ENCODE peak calls at places on chromosomes 6 and 20, in eight cellular contexts. A, K, F, N, I, D, Z and P are unnamed samples.

GRCh38 chr6:40719671-40720374 is 132.7 kb upstream of the LRFN2 start:
- DNase-seq in A (no peak), K (no peak), F (peak; percentile 9), N (no peak), I (no peak), D (peak; percentile 69), Z (no peak), P (peak; percentile 16)

GRCh38 chr6:52887912-52888535 is 21.5 kb downstream of the GSTA3 start:
- DNase-seq in A (no peak), K (no peak), F (no peak), N (no peak), I (no peak), D (no peak), Z (no peak), P (no peak)

GRCh38 chr6:167684276-167685104 is 142.2 kb upstream of the AFDN start:
- DNase-seq in A (no peak), K (no peak), F (no peak), N (no peak), I (no peak), D (no peak), Z (no peak), P (no peak)

GRCh38 chr6:30781697-30782424 is 37.5 kb upstream of the IER3 start:
- DNase-seq in A (peak; percentile 92), K (peak; percentile 63), F (peak; percentile 95), N (no peak), I (peak; percentile 88), D (peak; percentile 70), Z (no peak), P (peak; percentile 94)

GRCh38 chr6:24140572-24140971 is 14.6 kb downstream of the NRSN1 start:
- DNase-seq in A (no peak), K (no peak), F (no peak), N (no peak), I (peak; percentile 71), D (no peak), Z (no peak), P (no peak)

GRCh38 chr6:66735106-66735890 is 1028.3 kb upstream of the EYS start:
- DNase-seq in A (no peak), K (no peak), F (peak; percentile 58), N (no peak), I (no peak), D (peak; percentile 1), Z (no peak), P (no peak)

GRCh38 chr6:146433881-146434741 is 109.5 kb upstream of the RAB32 start:
- DNase-seq in A (no peak), K (no peak), F (no peak), N (no peak), I (no peak), D (peak; percentile 72), Z (no peak), P (no peak)

GRCh38 chr6:34527751-34528670 is 28.1 kb downstream of the SPDEF start:
- DNase-seq in A (no peak), K (no peak), F (no peak), N (no peak), I (no peak), D (peak; percentile 44), Z (no peak), P (no peak)

GRCh38 chr6:166555066-166555465 is 31.4 kb downstream of the RAMACL start:
- DNase-seq in A (no peak), K (no peak), F (no peak), N (no peak), I (no peak), D (no peak), Z (no peak), P (no peak)

GRCh38 chr20:45138451-45139300 is 14.4 kb upstream of the WFDC12 start:
- DNase-seq in A (no peak), K (peak; percentile 69), F (no peak), N (no peak), I (no peak), D (peak; percentile 9), Z (peak; percentile 3), P (no peak)

GRCh38 chr20:21125072-21125848 is 622 bp upstream of the KIZ start:
- DNase-seq in A (peak; percentile 40), K (peak; percentile 57), F (no peak), N (no peak), I (peak; percentile 53), D (peak; percentile 77), Z (no peak), P (no peak)

GRCh38 chr6:621916-622315 is 35.0 kb downstream of the HUS1B start:
- DNase-seq in A (no peak), K (no peak), F (no peak), N (no peak), I (no peak), D (no peak), Z (no peak), P (no peak)

GRCh38 chr20:32189691-32190607 is 17.6 kb downstream of the PLAGL2 start:
- DNase-seq in A (peak; percentile 59), K (no peak), F (no peak), N (peak; percentile 23), I (peak; percentile 70), D (peak; percentile 90), Z (peak; percentile 37), P (no peak)

GRCh38 chr20:62032606-62033368 is 32.9 kb downstream of the TAF4 start:
- DNase-seq in A (no peak), K (no peak), F (no peak), N (no peak), I (no peak), D (no peak), Z (no peak), P (no peak)

GRCh38 chr6:18219611-18220010 is 44.7 kb downstream of the DEK start:
- DNase-seq in A (no peak), K (no peak), F (no peak), N (no peak), I (no peak), D (no peak), Z (no peak), P (no peak)

GRCh38 chr6:97059473-97059872 is 134.9 kb downstream of the KLHL32 start:
- DNase-seq in A (peak; percentile 31), K (peak; percentile 21), F (peak; percentile 5), N (no peak), I (no peak), D (peak; percentile 45), Z (peak; percentile 6), P (no peak)

GRCh38 chr20:62023935-62024334 is 41.7 kb downstream of the TAF4 start:
- DNase-seq in A (no peak), K (no peak), F (no peak), N (no peak), I (no peak), D (no peak), Z (no peak), P (no peak)

GRCh38 chr6:112806163-112806900 is 459.2 kb downstream of the RFPL4B start:
- DNase-seq in A (no peak), K (no peak), F (peak; percentile 55), N (no peak), I (no peak), D (no peak), Z (no peak), P (no peak)

GRCh38 chr6:21625642-21626041 is 32.1 kb downstream of the SOX4 start:
- DNase-seq in A (no peak), K (no peak), F (no peak), N (no peak), I (no peak), D (no peak), Z (no peak), P (no peak)

GRCh38 chr6:122671246-122671645 is 61.0 kb downstream of the PKIB start:
- DNase-seq in A (no peak), K (no peak), F (no peak), N (no peak), I (no peak), D (no peak), Z (no peak), P (no peak)

GRCh38 chr6:42136508-42137191 is 5.8 kb downstream of the C6orf132 start:
- DNase-seq in A (peak; percentile 5), K (peak; percentile 34), F (peak; percentile 63), N (no peak), I (no peak), D (peak; percentile 79), Z (no peak), P (no peak)

GRCh38 chr6:168344338-168344737 is 24.8 kb upstream of the DACT2 start:
- DNase-seq in A (no peak), K (no peak), F (no peak), N (no peak), I (no peak), D (no peak), Z (no peak), P (no peak)

GRCh38 chr20:58017970-58018530 is 210.4 kb downstream of the ANKRD60 start:
- DNase-seq in A (no peak), K (no peak), F (no peak), N (no peak), I (no peak), D (no peak), Z (no peak), P (no peak)

GRCh38 chr6:162964703-162965140 is 236.9 kb downstream of the PACRG start:
- DNase-seq in A (no peak), K (no peak), F (peak; percentile 100), N (no peak), I (no peak), D (peak; percentile 29), Z (no peak), P (peak; percentile 71)

GRCh38 chr20:24866008-24866407 is 83.1 kb upstream of the CST7 start:
- DNase-seq in A (no peak), K (no peak), F (no peak), N (no peak), I (no peak), D (no peak), Z (no peak), P (no peak)

GRCh38 chr6:4470698-4471210 is 305.4 kb upstream of the CDYL start:
- DNase-seq in A (no peak), K (no peak), F (no peak), N (no peak), I (no peak), D (no peak), Z (no peak), P (no peak)